ENCODE peak calls at places on chromosomes 12 and 14, in eight cellular contexts. D, W, S, V, R, M, C and U are unnamed samples.

GRCh38 chr12:103855036-103855712 is 14.1 kb upstream of the NT5DC3 start:
- DNase-seq in M (peak; percentile 44), D (peak; percentile 90), R (no peak), C (no peak), V (no peak), S (no peak), W (peak; percentile 64), U (peak; percentile 83)

GRCh38 chr12:14756331-14757143 is 46.7 kb downstream of the WBP11 start:
- DNase-seq in S (peak; percentile 22), C (peak; percentile 17), V (no peak), R (no peak), W (no peak), D (peak; percentile 10), M (no peak), U (no peak)

GRCh38 chr14:31484754-31485153 is 3.1 kb downstream of the GPR33 start:
- DNase-seq in S (no peak), W (no peak), C (no peak), R (no peak), D (no peak), M (no peak), V (no peak), U (no peak)

GRCh38 chr12:62438098-62438692 is 28.4 kb upstream of the MON2 start:
- DNase-seq in M (peak; percentile 34), R (peak; percentile 76), D (peak; percentile 53), V (peak; percentile 41), S (peak; percentile 68), W (peak; percentile 76), C (peak; percentile 57), U (peak; percentile 75)

GRCh38 chr12:19183121-19183838 is 53.7 kb downstream of the PLEKHA5 start:
- DNase-seq in V (no peak), C (no peak), W (peak; percentile 51), M (no peak), D (peak; percentile 56), S (no peak), R (no peak), U (peak; percentile 24)

GRCh38 chr14:60179296-60179924 is 14.2 kb upstream of the DHRS7 start:
- DNase-seq in W (no peak), R (no peak), V (no peak), C (peak; percentile 53), S (no peak), D (peak; percentile 31), M (no peak), U (peak; percentile 37)

GRCh38 chr14:67485501-67486095 is 2.9 kb downstream of the TMEM229B start:
- DNase-seq in W (peak; percentile 67), M (no peak), R (no peak), V (no peak), S (no peak), D (peak; percentile 48), C (no peak), U (no peak)

GRCh38 chr14:82710257-82710841 is 1176.7 kb upstream of the SEL1L start:
- DNase-seq in M (peak; percentile 72), S (peak; percentile 60), D (peak; percentile 65), W (peak; percentile 78), V (no peak), R (peak; percentile 42), C (peak; percentile 58), U (peak; percentile 79)